ENCODE peak calls at places on chromosome 16, in ten cellular contexts. U, R, H, S, I, V, F, M, D and Z are unnamed samples.

GRCh38 chr16:55643161-55643970 is 12.4 kb upstream of the SLC6A2 start:
- DNase-seq in U (peak; percentile 59), R (peak; percentile 38), H (peak; percentile 52), S (no peak), I (no peak), V (no peak), F (no peak), M (peak; percentile 22), D (peak; percentile 5), Z (no peak)

GRCh38 chr16:66127459-66128362 is 238.8 kb upstream of the CDH5 start:
- DNase-seq in U (no peak), R (peak; percentile 70), H (peak; percentile 79), S (no peak), I (no peak), V (no peak), F (no peak), M (peak; percentile 33), D (no peak), Z (no peak)

GRCh38 chr16:27549607-27549856 is 181 bp downstream of the GTF3C1 start:
- DNase-seq in U (no peak), R (no peak), H (no peak), S (no peak), I (no peak), V (no peak), F (no peak), M (no peak), D (no peak), Z (no peak)

GRCh38 chr16:75379911-75380847 is 53.1 kb downstream of the CFDP1 start:
- DNase-seq in U (no peak), R (no peak), H (no peak), S (no peak), I (no peak), V (no peak), F (peak; percentile 45), M (no peak), D (no peak), Z (no peak)

GRCh38 chr16:4003166-4003565 is 113.1 kb downstream of the ADCY9 start:
- DNase-seq in U (no peak), R (no peak), H (no peak), S (no peak), I (no peak), V (no peak), F (no peak), M (no peak), D (no peak), Z (no peak)

GRCh38 chr16:74862743-74863244 is 88.2 kb upstream of the FA2H start:
- DNase-seq in U (no peak), R (peak; percentile 60), H (no peak), S (peak; percentile 5), I (peak; percentile 49), V (no peak), F (no peak), M (no peak), D (peak; percentile 59), Z (no peak)

GRCh38 chr16:27450836-27451341 is 48.9 kb downstream of the IL21R start:
- DNase-seq in U (no peak), R (peak; percentile 22), H (no peak), S (no peak), I (no peak), V (no peak), F (peak; percentile 54), M (no peak), D (peak; percentile 49), Z (no peak)

GRCh38 chr16:68644715-68645493 is at the start of gene CDH3:
- DNase-seq in U (peak; percentile 63), R (peak; percentile 48), H (peak; percentile 97), S (no peak), I (peak; percentile 93), V (no peak), F (peak; percentile 25), M (peak; percentile 74), D (no peak), Z (no peak)

GRCh38 chr16:675884-676564 is 553 bp downstream of the RHBDL1 start:
- DNase-seq in U (no peak), R (no peak), H (no peak), S (no peak), I (no peak), V (no peak), F (no peak), M (no peak), D (no peak), Z (no peak)

GRCh38 chr16:85296859-85297698 is 184.8 kb upstream of the CIBAR2 start:
- DNase-seq in U (peak; percentile 63), R (peak; percentile 28), H (peak; percentile 83), S (no peak), I (peak; percentile 66), V (no peak), F (peak; percentile 60), M (peak; percentile 65), D (no peak), Z (no peak)

GRCh38 chr16:65413861-65414260 is 292.0 kb upstream of the CDH11 start:
- DNase-seq in U (no peak), R (no peak), H (no peak), S (no peak), I (no peak), V (no peak), F (no peak), M (no peak), D (peak; percentile 34), Z (no peak)

GRCh38 chr16:55944377-55944802 is 69.2 kb upstream of the CES5A start:
- DNase-seq in U (peak; percentile 54), R (peak; percentile 88), H (peak; percentile 92), S (no peak), I (peak; percentile 67), V (peak; percentile 8), F (peak; percentile 27), M (peak; percentile 67), D (peak; percentile 77), Z (no peak)

GRCh38 chr16:31009894-31010293 is 544 bp downstream of the STX1B start:
- DNase-seq in U (no peak), R (no peak), H (no peak), S (no peak), I (no peak), V (no peak), F (no peak), M (no peak), D (no peak), Z (no peak)

GRCh38 chr16:48811478-48811877 is 201.5 kb upstream of the N4BP1 start:
- DNase-seq in U (no peak), R (no peak), H (peak; percentile 74), S (no peak), I (no peak), V (no peak), F (no peak), M (no peak), D (no peak), Z (no peak)
- H3K4me3 ChIP-seq in U (no peak overlapping the region), R (no peak overlapping the region), H (no peak overlapping the region), S (no peak overlapping the region), I (no peak overlapping the region), V (no peak overlapping the region), F (no peak overlapping the region), M (no peak overlapping the region), D (no peak overlapping the region), Z (no peak overlapping the region)

DNA sequence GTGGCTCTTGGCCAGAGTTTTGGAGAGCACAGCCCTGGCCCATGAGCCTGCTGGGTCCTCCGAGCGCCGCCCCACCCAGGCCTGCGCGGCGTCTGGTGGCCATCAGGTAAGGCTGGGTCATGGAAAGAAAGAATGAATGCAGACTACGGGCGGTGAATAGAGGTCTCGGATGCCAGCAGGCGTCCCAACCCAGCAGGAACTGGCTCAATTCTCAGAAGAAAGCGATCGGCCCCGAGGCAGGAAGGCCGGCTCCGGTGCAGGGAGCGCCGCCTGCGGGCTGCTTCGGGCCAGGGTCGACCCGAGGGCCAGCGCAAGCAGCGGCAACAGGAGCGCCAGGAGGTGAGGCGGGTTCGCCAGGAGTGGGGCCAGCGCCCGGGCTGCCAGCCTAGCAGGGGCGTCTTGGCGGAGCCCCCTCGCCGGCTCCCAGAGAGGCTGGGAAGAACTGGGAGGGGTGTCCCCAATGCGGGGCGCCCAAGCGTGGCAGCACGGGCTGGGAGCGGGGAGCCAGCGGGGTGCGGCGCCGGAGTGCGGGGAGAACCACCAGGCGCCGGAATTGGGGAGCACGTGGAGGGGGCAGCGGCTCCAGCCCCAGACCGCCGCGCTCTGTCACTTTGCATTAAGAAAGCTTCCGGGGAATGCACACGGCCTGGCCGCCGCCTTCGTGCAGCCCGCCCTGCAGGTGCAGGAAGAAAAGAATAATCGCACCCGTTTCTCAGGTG is 7.1 kb upstream of the TMC5 start:
- DNase-seq in U (peak; percentile 75), R (peak; percentile 6), H (peak; percentile 91), S (no peak), I (peak; percentile 52), V (no peak), F (no peak), M (peak; percentile 32), D (no peak), Z (no peak)
- TF ChIP-seq CTCF in U (peak; percentile 37), R (peak; percentile 19), H (peak; percentile 72), S (no peak), I (peak; percentile 12), V (no peak), F (no peak), M (peak; percentile 40), D (peak; percentile 34), Z (peak; percentile 7)

GRCh38 chr16:21590287-21590686 is 9.1 kb upstream of the METTL9 start:
- DNase-seq in U (no peak), R (peak; percentile 25), H (no peak), S (no peak), I (no peak), V (no peak), F (no peak), M (no peak), D (no peak), Z (no peak)

GRCh38 chr16:21590791-21591190 is 8.6 kb upstream of the METTL9 start:
- DNase-seq in U (no peak), R (peak; percentile 29), H (no peak), S (no peak), I (no peak), V (no peak), F (no peak), M (no peak), D (no peak), Z (no peak)

GRCh38 chr16:21589551-21589950 is 9.8 kb upstream of the METTL9 start:
- DNase-seq in U (no peak), R (no peak), H (no peak), S (no peak), I (no peak), V (no peak), F (no peak), M (no peak), D (no peak), Z (no peak)

GRCh38 chr16:21580807-21581206 is 18.6 kb upstream of the METTL9 start:
- DNase-seq in U (no peak), R (no peak), H (no peak), S (no peak), I (no peak), V (no peak), F (no peak), M (no peak), D (no peak), Z (no peak)

GRCh38 chr16:21584817-21585216 is 14.6 kb upstream of the METTL9 start:
- DNase-seq in U (no peak), R (no peak), H (no peak), S (no peak), I (no peak), V (no peak), F (no peak), M (no peak), D (no peak), Z (no peak)
- H3K4me3 ChIP-seq in U (no peak overlapping the region), R (no peak overlapping the region), H (no peak overlapping the region), S (no peak overlapping the region), I (no peak overlapping the region), V (no peak overlapping the region), F (no peak overlapping the region), M (no peak overlapping the region), D (no peak overlapping the region), Z (no peak overlapping the region)

DNA sequence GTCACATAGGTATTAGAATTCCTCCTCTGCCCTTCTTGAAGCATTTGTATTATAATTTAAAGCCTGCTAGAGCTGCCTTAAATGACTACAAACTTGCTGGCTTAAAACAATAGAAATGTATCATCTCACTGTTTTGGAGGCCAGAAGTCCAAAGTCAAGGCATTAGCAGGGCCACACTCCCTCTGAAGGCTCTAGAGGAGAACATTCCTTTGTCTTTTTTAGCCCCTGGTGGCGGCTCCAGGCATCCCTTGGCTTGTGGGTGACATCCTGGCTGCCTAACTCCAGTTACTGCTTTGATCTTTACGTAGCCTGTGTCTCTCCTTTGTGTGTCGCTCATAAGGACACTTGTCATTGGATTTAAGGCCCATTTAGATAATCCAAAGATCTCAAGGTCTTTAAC is 186.6 kb upstream of the SALL1 start:
- DNase-seq in U (no peak), R (no peak), H (peak; percentile 83), S (no peak), I (no peak), V (no peak), F (no peak), M (no peak), D (no peak), Z (no peak)
- TF ChIP-seq CTCF in U (no peak), R (peak; percentile 14), H (peak; percentile 85), S (peak; percentile 21), I (no peak), V (no peak), F (no peak), M (no peak), D (no peak), Z (peak; percentile 39)